ENCODE peak calls at places on chromosomes 6 and 20, in six cellular contexts. D is transverse colon, Z is WERI-Rb-1, M is prostate gland, R is heart left ventricle, W is OCI-LY7. Q is an unnamed sample.

GRCh38 chr20:24996449-24997195 is 4.1 kb upstream of the APMAP start:
- DNase-seq in Z (no peak), D (no peak), R (no peak), W (no peak), M (no peak), Q (no peak)

GRCh38 chr6:26231006-26231587 is 133.9 kb upstream of the BTN3A2 start:
- DNase-seq in W (no peak), R (no peak), Z (no peak), M (no peak), D (no peak), Q (no peak)

GRCh38 chr6:2491137-2491536 is 245.7 kb upstream of the GMDS start:
- DNase-seq in R (no peak), Z (no peak), W (no peak), D (no peak), M (no peak), Q (no peak)

GRCh38 chr6:56683882-56684281 is 41.2 kb upstream of the DST start:
- DNase-seq in M (peak), Z (no peak), W (no peak), D (peak), R (peak), Q (no peak)

GRCh38 chr6:1608976-1609661 is 596 bp upstream of the FOXC1 start:
- DNase-seq in R (no peak), Z (peak), M (no peak), W (no peak), D (no peak), Q (no peak)

GRCh38 chr6:73648166-73648565 is 5.6 kb downstream of the SLC17A5 start:
- DNase-seq in D (no peak), W (no peak), Z (no peak), R (no peak), M (no peak), Q (no peak)

GRCh38 chr6:104784884-104785283 is 74.8 kb downstream of the HACE1 start:
- DNase-seq in M (no peak), W (no peak), Z (no peak), D (no peak), R (no peak), Q (no peak)

GRCh38 chr6:124055986-124056385 is 252.3 kb downstream of the NKAIN2 start:
- DNase-seq in M (no peak), W (no peak), D (no peak), Z (no peak), R (no peak), Q (no peak)

GRCh38 chr6:56671651-56672461 is 29.2 kb upstream of the DST start:
- DNase-seq in Z (peak), M (no peak), R (no peak), W (no peak), D (peak), Q (no peak)

GRCh38 chr6:21079468-21080048 is 514.0 kb upstream of the SOX4 start:
- DNase-seq in Z (no peak), M (no peak), D (no peak), R (no peak), W (no peak), Q (no peak)

GRCh38 chr20:7980332-7981046 is 39.1 kb downstream of the TMX4 start:
- DNase-seq in R (no peak), M (peak), D (no peak), W (peak), Z (peak), Q (no peak)

GRCh38 chr6:68876792-68877493 is 241.9 kb downstream of the ADGRB3 start:
- DNase-seq in Z (no peak), R (no peak), W (peak), D (no peak), M (no peak), Q (no peak)

GRCh38 chr20:36572701-36573102 is 695 bp upstream of the TGIF2 start:
- DNase-seq in R (no peak), M (peak), Z (no peak), D (peak), W (no peak), Q (peak)

GRCh38 chr6:167766986-167767714 is 59.6 kb upstream of the AFDN start:
- DNase-seq in M (no peak), Z (peak), R (peak), W (no peak), D (no peak), Q (no peak)

GRCh38 chr6:5215181-5215580 is 45.6 kb downstream of the LYRM4 start:
- DNase-seq in Z (no peak), W (no peak), D (no peak), M (no peak), R (no peak), Q (no peak)

GRCh38 chr20:32960222-32960518 is 44.1 kb downstream of the SUN5 start:
- DNase-seq in Z (no peak), R (no peak), W (no peak), M (no peak), D (no peak), Q (no peak)

GRCh38 chr6:163962627-163963117 is 548.2 kb downstream of the QKI start:
- DNase-seq in D (no peak), W (no peak), M (no peak), Z (no peak), R (peak), Q (no peak)

GRCh38 chr6:32581275-32582095 is 8.2 kb downstream of the HLA-DRB1 start:
- DNase-seq in W (no peak), D (no peak), Z (no peak), R (no peak), M (no peak), Q (no peak)

GRCh38 chr20:63029358-63030121 is 22.8 kb upstream of the BHLHE23 start:
- DNase-seq in D (no peak), R (peak), W (peak), Z (no peak), M (no peak), Q (no peak)

GRCh38 chr6:19569563-19569962 is 267.6 kb upstream of the ID4 start:
- DNase-seq in D (no peak), Z (no peak), M (no peak), W (peak), R (no peak), Q (no peak)

GRCh38 chr6:3750324-3751018 is 1.0 kb downstream of the PXDC1 start:
- DNase-seq in D (peak), M (peak), W (no peak), R (peak), Z (peak), Q (no peak)

GRCh38 chr6:123636771-123637170 is at the start of gene TRDN:
- DNase-seq in D (no peak), M (no peak), R (peak), W (no peak), Z (no peak), Q (no peak)

GRCh38 chr6:89353118-89353556 is 615 bp upstream of the UBE2J1 start:
- DNase-seq in M (no peak), D (no peak), R (no peak), Z (no peak), W (peak), Q (no peak)

GRCh38 chr20:48716541-48716940 is 111.3 kb downstream of the PREX1 start:
- DNase-seq in M (no peak), W (no peak), D (no peak), R (no peak), Z (no peak), Q (no peak)
- H3K27ac ChIP-seq in M (no peak), W (no peak), D (peak), R (no peak), Z (no peak), Q (peak)

GRCh38 chr6:7047071-7047470 is 60.7 kb upstream of the RREB1 start:
- DNase-seq in W (no peak), D (no peak), R (no peak), Z (no peak), M (no peak), Q (no peak)
- H3K27ac ChIP-seq in W (no peak), D (no peak), R (no peak), Z (peak), M (no peak), Q (no peak)

GRCh38 chr6:158713469-158713868 is 63.6 kb downstream of the SYTL3 start:
- DNase-seq in Z (no peak), D (no peak), R (no peak), W (no peak), M (no peak), Q (no peak)

GRCh38 chr6:158722176-158722729 is 72.4 kb downstream of the SYTL3 start:
- DNase-seq in R (no peak), D (no peak), Z (no peak), W (no peak), M (no peak), Q (no peak)

GRCh38 chr6:158715330-158716311 is 65.8 kb downstream of the SYTL3 start:
- DNase-seq in D (peak), Z (no peak), W (peak), R (no peak), M (no peak), Q (no peak)

GRCh38 chr6:158717341-158718328 is 67.8 kb downstream of the SYTL3 start:
- DNase-seq in W (peak), D (no peak), R (no peak), Z (no peak), M (no peak), Q (no peak)

GRCh38 chr6:158718431-158719126 is 68.7 kb downstream of the SYTL3 start:
- DNase-seq in Z (peak), R (no peak), W (peak), D (peak), M (no peak), Q (no peak)
- H3K27ac ChIP-seq in Z (peak), R (no peak), W (no peak), D (peak), M (no peak), Q (peak)

GRCh38 chr20:53786071-53786444 is 192.4 kb upstream of the ZNF217 start:
- DNase-seq in Z (no peak), W (no peak), R (no peak), D (no peak), M (peak), Q (no peak)
- H3K27ac ChIP-seq in Z (no peak), W (no peak), R (no peak), D (peak), M (peak), Q (no peak)

GRCh38 chr20:53852691-53853450 is 217.5 kb downstream of the BCAS1 start:
- DNase-seq in D (no peak), R (no peak), W (no peak), M (no peak), Z (no peak), Q (no peak)
- H3K27ac ChIP-seq in D (no peak), R (no peak), W (no peak), M (peak), Z (no peak), Q (no peak)

GRCh38 chr6:75382634-75382900 is 98.0 kb upstream of the TMEM30A start:
- DNase-seq in D (no peak), M (no peak), Z (no peak), R (no peak), W (no peak), Q (no peak)

GRCh38 chr6:75379536-75379935 is 94.9 kb upstream of the TMEM30A start:
- DNase-seq in M (no peak), Z (no peak), R (no peak), D (no peak), W (no peak), Q (no peak)

GRCh38 chr6:75378101-75378500 is 93.5 kb upstream of the TMEM30A start:
- DNase-seq in Z (no peak), W (no peak), D (no peak), M (no peak), R (no peak), Q (no peak)

GRCh38 chr6:75384116-75384515 is 99.5 kb upstream of the TMEM30A start:
- DNase-seq in R (no peak), D (no peak), W (no peak), M (no peak), Z (no peak), Q (no peak)

GRCh38 chr6:75381878-75382633 is 97.5 kb upstream of the TMEM30A start:
- DNase-seq in M (no peak), R (no peak), W (no peak), D (no peak), Z (no peak), Q (no peak)
- H3K27ac ChIP-seq in M (no peak), R (no peak), W (no peak), D (no peak), Z (no peak), Q (no peak)

GRCh38 chr6:8110117-8110721 is 7.9 kb upstream of the EEF1E1 start:
- DNase-seq in M (no peak), W (no peak), D (no peak), R (no peak), Z (no peak), Q (no peak)

GRCh38 chr6:8113260-8113659 is 10.9 kb upstream of the EEF1E1 start:
- DNase-seq in W (no peak), M (no peak), D (no peak), Z (no peak), R (no peak), Q (no peak)

GRCh38 chr6:8110725-8111124 is 8.4 kb upstream of the EEF1E1 start:
- DNase-seq in R (no peak), D (no peak), M (no peak), W (no peak), Z (no peak), Q (no peak)

GRCh38 chr6:8108031-8108660 is 5.8 kb upstream of the EEF1E1 start:
- DNase-seq in W (no peak), R (no peak), D (no peak), Z (no peak), M (no peak), Q (no peak)

GRCh38 chr6:8108759-8109539 is 6.6 kb upstream of the EEF1E1 start:
- DNase-seq in Z (no peak), D (no peak), M (no peak), W (no peak), R (no peak), Q (no peak)
- H3K27ac ChIP-seq in Z (no peak), D (no peak), M (no peak), W (no peak), R (no peak), Q (no peak)

GRCh38 chr20:310645-311044 is 13.3 kb downstream of the ZCCHC3 start:
- DNase-seq in D (no peak), Z (no peak), R (no peak), W (no peak), M (no peak), Q (no peak)
- H3K27ac ChIP-seq in D (peak), Z (no peak), R (peak), W (no peak), M (peak), Q (no peak)